ENCODE peak calls at places on chromosomes 3 and 15, in four cellular contexts. Y, C, J and D are unnamed samples. For H3K36me3, the result is how much of the 10 kb centered on the place peaks cover.

GRCh38 chr15:29792426-29793159 is 29.7 kb downstream of the TJP1 start:
- DNase-seq in Y (no peak), J (no peak), C (no peak), D (no peak)

GRCh38 chr3:54874816-54875556 is 52.9 kb downstream of the LRTM1 start:
- DNase-seq in C (no peak), J (no peak), Y (no peak), D (no peak)

GRCh38 chr15:41558400-41559238 is at the start of gene TYRO3:
- DNase-seq in Y (peak), C (peak), J (peak), D (peak)

GRCh38 chr3:64267774-64268604 is 42.7 kb upstream of the PRICKLE2 start:
- DNase-seq in Y (peak), C (no peak), J (peak), D (no peak)

GRCh38 chr3:128845695-128846491 is 33.5 kb upstream of the ACAD9 start:
- DNase-seq in J (peak), Y (peak), C (peak), D (peak)

GRCh38 chr3:134901461-134901860 is 106.4 kb downstream of the EPHB1 start:
- DNase-seq in C (no peak), Y (no peak), J (no peak), D (no peak)

GRCh38 chr3:139668332-139668731 is 9.4 kb downstream of the NMNAT3 start:
- DNase-seq in C (no peak), J (no peak), Y (no peak), D (no peak)

GRCh38 chr3:49120438-49121135 is at the start of gene USP19:
- DNase-seq in Y (peak), J (peak), C (peak), D (peak)

GRCh38 chr3:9201278-9201677 is 48.2 kb downstream of the SRGAP3 start:
- DNase-seq in J (no peak), Y (no peak), C (no peak), D (no peak)

GRCh38 chr15:41829959-41830646 is 2.2 kb downstream of the JMJD7 start:
- DNase-seq in Y (no peak), J (no peak), C (no peak), D (no peak)

GRCh38 chr3:12303532-12303931 is 14.7 kb downstream of the PPARG start:
- DNase-seq in Y (no peak), C (no peak), J (no peak), D (no peak)

GRCh38 chr3:123984957-123985356 is 7.0 kb downstream of the ROPN1 start:
- DNase-seq in J (no peak), C (no peak), Y (no peak), D (no peak)

GRCh38 chr3:72892870-72893269 is 5.0 kb downstream of the GXYLT2 start:
- DNase-seq in C (peak), Y (peak), J (no peak), D (peak)

GRCh38 chr3:186514296-186515002 is 29.7 kb downstream of the CRYGS start:
- DNase-seq in Y (no peak), J (no peak), C (no peak), D (no peak)

GRCh38 chr3:94043285-94043684 is 14.9 kb upstream of the STX19 start:
- DNase-seq in C (no peak), Y (no peak), J (no peak), D (no peak)

GRCh38 chr15:62228604-62229003 is 63.5 kb upstream of the C2CD4B start:
- DNase-seq in C (no peak), Y (no peak), J (no peak), D (no peak)

GRCh38 chr3:30076899-30077298 is 529.5 kb upstream of the TGFBR2 start:
- DNase-seq in J (no peak), C (no peak), Y (no peak), D (no peak)

GRCh38 chr3:55091381-55092225 is 163.7 kb upstream of the LRTM1 start:
- DNase-seq in J (no peak), Y (no peak), C (no peak), D (no peak)

GRCh38 chr3:159513867-159514380 is 474.7 kb upstream of the IL12A start:
- DNase-seq in J (no peak), Y (no peak), C (no peak), D (no peak)

GRCh38 chr3:183807881-183808280 is 17.5 kb downstream of the MAP6D1 start:
- DNase-seq in J (no peak), C (no peak), Y (no peak), D (no peak)
- H3K36me3 ChIP-seq in J (half or more), C (half or more), Y (half or more), D (half or more)

GRCh38 chr15:95326689-95327525 is 1003.6 kb upstream of the NR2F2 start:
- DNase-seq in Y (peak), J (peak), C (no peak), D (no peak)
- H2AFZ ChIP-seq in Y (peak), J (peak), C (no peak), D (no peak)

GRCh38 chr3:104273046-104273649 is 1093.6 kb upstream of the ALCAM start:
- DNase-seq in Y (no peak), J (peak), C (peak), D (no peak)
- TF ChIP-seq CTCF in Y (peak), J (peak), C (peak), D (peak)

DNA sequence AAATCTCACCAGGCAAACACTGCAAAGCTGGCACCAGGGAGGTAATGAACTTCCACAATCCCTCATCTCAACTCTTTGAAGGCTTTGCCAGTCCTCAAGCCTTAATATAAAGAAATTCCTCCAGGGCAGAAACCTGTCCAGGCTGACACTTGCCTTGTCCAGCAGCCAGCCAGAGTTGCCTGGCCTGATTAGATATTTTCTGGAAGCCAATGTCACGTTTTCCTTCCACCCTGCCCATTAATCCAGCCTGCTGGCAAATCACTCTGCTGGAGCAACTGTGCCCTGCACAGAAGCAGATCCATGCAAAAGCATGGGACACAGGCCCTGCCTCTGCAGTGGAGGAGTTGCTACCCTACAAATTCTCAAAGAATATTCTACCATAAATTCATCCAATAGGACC is 56.5 kb downstream of the HEG1 start:
- DNase-seq in Y (no peak), J (no peak), C (no peak), D (no peak)
- H3K36me3 ChIP-seq in Y (under half), J (under half), C (under half), D (under half)

DNA sequence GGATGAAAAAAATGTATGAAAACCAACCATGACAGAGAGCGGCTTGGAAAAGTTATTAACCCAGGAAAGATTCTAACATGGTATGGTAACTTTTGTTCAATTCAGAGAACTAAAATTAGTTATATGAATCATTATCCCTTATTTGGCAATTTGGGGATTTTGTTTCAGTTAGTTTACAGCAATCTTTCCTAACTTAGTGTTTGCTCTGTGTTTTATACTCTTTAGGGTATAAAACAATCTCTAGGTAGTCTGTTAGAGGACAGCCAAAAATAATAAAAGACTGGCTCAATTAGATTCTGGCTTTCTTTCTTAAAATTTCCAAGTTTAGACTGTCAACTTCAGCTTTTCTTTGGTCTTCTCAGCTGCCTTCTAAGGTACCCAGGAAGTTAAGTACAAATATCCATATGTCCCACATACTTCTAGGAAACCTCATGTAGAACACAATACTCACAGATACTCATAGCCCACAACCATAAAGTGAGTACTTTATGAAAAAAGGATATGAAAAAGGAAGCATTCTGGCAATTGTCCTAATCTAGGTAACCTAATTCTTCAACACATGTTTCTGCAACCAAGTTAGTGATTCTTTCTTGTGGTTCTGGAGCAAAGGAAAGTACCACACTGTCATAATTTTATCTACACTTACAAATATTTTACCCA is 849.3 kb downstream of the ROBO1 start:
- DNase-seq in J (no peak), Y (no peak), C (no peak), D (no peak)
- H2AFZ ChIP-seq in J (no peak), Y (no peak), C (no peak), D (no peak)